ENCODE peak calls at places on chromosomes 16 and 17, in four cellular contexts. One of them, this sample, is unnamed. For H3K36me3 and H3K4me1, the result is how much of the 10 kb centered on the place peaks cover.

GRCh38 chr17:57889892-57890856 is 40.3 kb upstream of the MRPS23 start:
- DNase-seq in tibial nerve: no peak
- DNase-seq in heart right ventricle: peak
- DNase-seq in left ventricle myocardium inferior: peak
- DNase-seq in this sample: peak

GRCh38 chr16:14211856-14212543 is 140.9 kb downstream of the MRTFB start:
- DNase-seq in tibial nerve: no peak
- DNase-seq in heart right ventricle: no peak
- DNase-seq in left ventricle myocardium inferior: no peak
- DNase-seq in this sample: no peak

GRCh38 chr17:81740395-81740961 is 28.4 kb downstream of the SLC25A10 start:
- DNase-seq in tibial nerve: no peak
- DNase-seq in heart right ventricle: no peak
- DNase-seq in left ventricle myocardium inferior: no peak
- DNase-seq in this sample: peak

GRCh38 chr17:2940352-2940751 is 123.1 kb downstream of the OR1D5 start:
- DNase-seq in tibial nerve: no peak
- DNase-seq in heart right ventricle: peak
- DNase-seq in left ventricle myocardium inferior: peak
- DNase-seq in this sample: no peak

GRCh38 chr17:81434079-81434478 is 38.8 kb downstream of the BAHCC1 start:
- DNase-seq in tibial nerve: peak
- DNase-seq in heart right ventricle: no peak
- DNase-seq in left ventricle myocardium inferior: peak
- DNase-seq in this sample: no peak

GRCh38 chr17:45705123-45706009 is 78.8 kb upstream of the CRHR1 start:
- DNase-seq in tibial nerve: no peak
- DNase-seq in heart right ventricle: no peak
- DNase-seq in left ventricle myocardium inferior: no peak
- DNase-seq in this sample: no peak

GRCh38 chr16:84446086-84446485 is 58.4 kb downstream of the MEAK7 start:
- DNase-seq in tibial nerve: no peak
- DNase-seq in heart right ventricle: no peak
- DNase-seq in left ventricle myocardium inferior: no peak
- DNase-seq in this sample: no peak

GRCh38 chr17:79630821-79631639 is 20.2 kb upstream of the RBFOX3 start:
- DNase-seq in tibial nerve: no peak
- DNase-seq in heart right ventricle: peak
- DNase-seq in left ventricle myocardium inferior: peak
- DNase-seq in this sample: peak

GRCh38 chr17:62617894-62618472 is 9.5 kb upstream of the MRC2 start:
- DNase-seq in tibial nerve: no peak
- DNase-seq in heart right ventricle: no peak
- DNase-seq in left ventricle myocardium inferior: no peak
- DNase-seq in this sample: no peak

GRCh38 chr17:41664587-41665565 is 23.8 kb upstream of the EIF1 start:
- DNase-seq in tibial nerve: no peak
- DNase-seq in heart right ventricle: no peak
- DNase-seq in left ventricle myocardium inferior: no peak
- DNase-seq in this sample: no peak

GRCh38 chr17:13088666-13089065 is 70.8 kb upstream of the ELAC2 start:
- DNase-seq in tibial nerve: no peak
- DNase-seq in heart right ventricle: no peak
- DNase-seq in left ventricle myocardium inferior: no peak
- DNase-seq in this sample: no peak

GRCh38 chr16:22813223-22813945 is 578 bp upstream of the HS3ST2 start:
- DNase-seq in tibial nerve: no peak
- DNase-seq in heart right ventricle: peak
- DNase-seq in left ventricle myocardium inferior: peak
- DNase-seq in this sample: peak

GRCh38 chr16:66898207-66898606 is 17.9 kb downstream of the PDP2 start:
- DNase-seq in tibial nerve: no peak
- DNase-seq in heart right ventricle: no peak
- DNase-seq in left ventricle myocardium inferior: no peak
- DNase-seq in this sample: no peak

GRCh38 chr17:40912506-40913220 is 24.8 kb downstream of the KRT23 start:
- DNase-seq in tibial nerve: no peak
- DNase-seq in heart right ventricle: no peak
- DNase-seq in left ventricle myocardium inferior: no peak
- DNase-seq in this sample: no peak

GRCh38 chr17:79045830-79046500 is 22.0 kb downstream of the C1QTNF1 start:
- DNase-seq in tibial nerve: peak
- DNase-seq in heart right ventricle: peak
- DNase-seq in left ventricle myocardium inferior: peak
- DNase-seq in this sample: peak

GRCh38 chr17:21542070-21542469 is 150.3 kb upstream of the KCNJ18 start:
- DNase-seq in tibial nerve: no peak
- DNase-seq in heart right ventricle: no peak
- DNase-seq in left ventricle myocardium inferior: no peak
- DNase-seq in this sample: no peak

GRCh38 chr17:55870044-55870443 is 119.2 kb downstream of the PCTP start:
- DNase-seq in tibial nerve: no peak
- DNase-seq in heart right ventricle: no peak
- DNase-seq in left ventricle myocardium inferior: no peak
- DNase-seq in this sample: no peak

GRCh38 chr17:21688293-21688949 is 3.9 kb upstream of the KCNJ18 start:
- DNase-seq in tibial nerve: no peak
- DNase-seq in heart right ventricle: no peak
- DNase-seq in left ventricle myocardium inferior: no peak
- DNase-seq in this sample: no peak

DNA sequence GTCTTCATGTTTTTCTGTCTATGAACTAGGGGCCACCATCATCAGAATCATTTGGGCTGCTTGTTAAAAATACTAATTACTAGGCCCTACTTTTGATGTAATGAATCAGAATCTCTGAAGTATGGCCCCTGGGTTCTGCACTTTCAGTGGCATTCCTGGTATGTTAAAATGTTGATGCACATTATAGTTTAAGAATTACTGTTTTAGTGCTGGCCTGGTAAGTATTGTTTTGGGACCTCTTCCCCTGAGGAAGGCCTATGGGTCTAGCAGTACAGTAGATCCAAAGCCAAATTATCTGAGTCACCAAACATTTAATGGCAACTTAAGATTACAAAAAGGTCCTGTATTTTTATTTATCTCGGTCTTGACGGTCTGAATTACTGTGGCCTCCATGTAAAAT is 58.8 kb downstream of the AP2B1 start:
- DNase-seq in tibial nerve: no peak
- DNase-seq in heart right ventricle: no peak
- DNase-seq in left ventricle myocardium inferior: no peak
- DNase-seq in this sample: no peak
- H3K36me3 ChIP-seq in tibial nerve: half or more
- H3K36me3 ChIP-seq in heart right ventricle: half or more
- H3K36me3 ChIP-seq in left ventricle myocardium inferior: half or more
- H3K36me3 ChIP-seq in this sample: half or more

GRCh38 chr17:1009411-1010085 is 12.6 kb downstream of the TIMM22 start:
- DNase-seq in tibial nerve: no peak
- DNase-seq in heart right ventricle: no peak
- DNase-seq in left ventricle myocardium inferior: no peak
- DNase-seq in this sample: no peak
- H3K27ac ChIP-seq in tibial nerve: peak
- H3K27ac ChIP-seq in heart right ventricle: peak
- H3K27ac ChIP-seq in left ventricle myocardium inferior: peak
- H3K27ac ChIP-seq in this sample: peak

GRCh38 chr16:1458977-1459341 is 14.6 kb upstream of the CCDC154 start:
- DNase-seq in tibial nerve: no peak
- DNase-seq in heart right ventricle: no peak
- DNase-seq in left ventricle myocardium inferior: no peak
- DNase-seq in this sample: no peak

GRCh38 chr16:1459967-1460366 is 14.9 kb downstream of the CLCN7 start:
- DNase-seq in tibial nerve: no peak
- DNase-seq in heart right ventricle: no peak
- DNase-seq in left ventricle myocardium inferior: no peak
- DNase-seq in this sample: no peak

GRCh38 chr16:1460602-1461138 is 14.2 kb downstream of the CLCN7 start:
- DNase-seq in tibial nerve: no peak
- DNase-seq in heart right ventricle: no peak
- DNase-seq in left ventricle myocardium inferior: no peak
- DNase-seq in this sample: peak

GRCh38 chr16:1458336-1458976 is 14.1 kb upstream of the CCDC154 start:
- DNase-seq in tibial nerve: no peak
- DNase-seq in heart right ventricle: no peak
- DNase-seq in left ventricle myocardium inferior: no peak
- DNase-seq in this sample: no peak

DNA sequence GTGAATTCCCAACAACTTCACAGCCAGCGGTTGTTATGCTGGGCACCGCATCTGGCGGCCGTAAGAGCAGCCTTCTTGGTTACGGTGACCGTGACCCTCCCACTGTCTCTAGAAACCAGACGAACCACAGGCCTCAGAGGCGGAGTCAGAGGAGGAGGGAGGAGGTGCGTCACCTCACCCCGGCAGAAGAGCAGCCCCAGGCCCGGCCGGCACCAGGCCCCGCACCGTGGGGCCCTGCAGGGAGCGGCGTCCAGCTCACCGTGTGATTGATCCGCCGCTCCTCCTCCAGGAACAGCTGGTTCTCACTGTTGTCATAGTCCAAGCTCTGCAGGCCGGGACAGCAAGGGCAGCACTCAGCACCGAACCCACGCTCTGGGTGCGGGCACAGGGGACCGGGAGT is 13.7 kb downstream of the CLCN7 start:
- DNase-seq in tibial nerve: no peak
- DNase-seq in heart right ventricle: no peak
- DNase-seq in left ventricle myocardium inferior: no peak
- DNase-seq in this sample: no peak
- H3K4me1 ChIP-seq in tibial nerve: under half
- H3K4me1 ChIP-seq in heart right ventricle: under half
- H3K4me1 ChIP-seq in left ventricle myocardium inferior: under half
- H3K4me1 ChIP-seq in this sample: under half

GRCh38 chr16:1642753-1643152 is 30.6 kb downstream of the CRAMP1 start:
- DNase-seq in tibial nerve: no peak
- DNase-seq in heart right ventricle: no peak
- DNase-seq in left ventricle myocardium inferior: no peak
- DNase-seq in this sample: no peak

GRCh38 chr16:1641261-1641660 is 29.1 kb downstream of the CRAMP1 start:
- DNase-seq in tibial nerve: no peak
- DNase-seq in heart right ventricle: no peak
- DNase-seq in left ventricle myocardium inferior: no peak
- DNase-seq in this sample: no peak

GRCh38 chr16:1645914-1646525 is 32.1 kb upstream of the JPT2 start:
- DNase-seq in tibial nerve: no peak
- DNase-seq in heart right ventricle: no peak
- DNase-seq in left ventricle myocardium inferior: no peak
- DNase-seq in this sample: no peak

GRCh38 chr16:1642148-1642547 is 30.0 kb downstream of the CRAMP1 start:
- DNase-seq in tibial nerve: no peak
- DNase-seq in heart right ventricle: peak
- DNase-seq in left ventricle myocardium inferior: peak
- DNase-seq in this sample: no peak

GRCh38 chr16:1643521-1643920 is 31.4 kb downstream of the CRAMP1 start:
- DNase-seq in tibial nerve: no peak
- DNase-seq in heart right ventricle: no peak
- DNase-seq in left ventricle myocardium inferior: no peak
- DNase-seq in this sample: no peak
- H3K36me3 ChIP-seq in tibial nerve: half or more
- H3K36me3 ChIP-seq in heart right ventricle: half or more
- H3K36me3 ChIP-seq in left ventricle myocardium inferior: half or more
- H3K36me3 ChIP-seq in this sample: half or more

GRCh38 chr17:50161023-50161910 is 4.5 kb upstream of the SGCA start:
- DNase-seq in tibial nerve: peak
- DNase-seq in heart right ventricle: peak
- DNase-seq in left ventricle myocardium inferior: peak
- DNase-seq in this sample: peak
- H3K27ac ChIP-seq in tibial nerve: peak
- H3K27ac ChIP-seq in heart right ventricle: peak
- H3K27ac ChIP-seq in left ventricle myocardium inferior: peak
- H3K27ac ChIP-seq in this sample: no peak

GRCh38 chr17:77442976-77443742 is 302.4 kb downstream of the SEC14L1 start:
- DNase-seq in tibial nerve: no peak
- DNase-seq in heart right ventricle: no peak
- DNase-seq in left ventricle myocardium inferior: no peak
- DNase-seq in this sample: no peak
- H3K4me1 ChIP-seq in tibial nerve: half or more
- H3K4me1 ChIP-seq in heart right ventricle: half or more
- H3K4me1 ChIP-seq in left ventricle myocardium inferior: half or more
- H3K4me1 ChIP-seq in this sample: half or more

This sample was measured in upper lobe of right lung.